ENCODE peak calls at places on chromosomes 13 and 19, in four cellular contexts. C, X, J and U are unnamed samples.

GRCh38 chr19:37986048-37986750 is 79.2 kb downstream of the SIPA1L3 start:
- DNase-seq in C (no peak), X (no peak), J (no peak), U (no peak)

GRCh38 chr13:75495938-75496337 is 14.0 kb upstream of the TBC1D4 start:
- DNase-seq in C (no peak), X (no peak), J (no peak), U (no peak)

GRCh38 chr13:91216928-91217700 is 130.4 kb upstream of the MIR17HG start:
- DNase-seq in C (no peak), X (no peak), J (no peak), U (no peak)

GRCh38 chr19:16836115-16836905 is 7.1 kb downstream of the SIN3B start:
- DNase-seq in C (no peak), X (no peak), J (no peak), U (no peak)

GRCh38 chr13:50189450-50189849 is 174.2 kb downstream of the KCNRG start:
- DNase-seq in C (no peak), X (no peak), J (no peak), U (no peak)

GRCh38 chr13:41004875-41005693 is 14.0 kb downstream of the ELF1 start:
- DNase-seq in C (no peak), X (no peak), J (no peak), U (no peak)

GRCh38 chr19:11373166-11373884 is 1.1 kb upstream of the SWSAP1 start:
- DNase-seq in C (peak), X (peak), J (peak), U (no peak)

GRCh38 chr13:76349700-76350099 is 536.5 kb downstream of the KCTD12 start:
- DNase-seq in C (no peak), X (no peak), J (no peak), U (no peak)

GRCh38 chr13:39035799-39036198 is 2.1 kb downstream of the PROSER1 start:
- DNase-seq in C (no peak), X (no peak), J (no peak), U (no peak)

GRCh38 chr13:20165417-20166257 is 4.8 kb upstream of the GJA3 start:
- DNase-seq in C (no peak), X (no peak), J (no peak), U (no peak)

GRCh38 chr19:55391702-55392615 is 6.2 kb downstream of the RPL28 start:
- DNase-seq in C (no peak), X (no peak), J (no peak), U (no peak)

GRCh38 chr13:93224545-93224944 is 2.1 kb upstream of the GPC6 start:
- DNase-seq in C (no peak), X (no peak), J (no peak), U (no peak)

GRCh38 chr19:3097442-3097871 is 3.3 kb downstream of the GNA11 start:
- DNase-seq in C (no peak), X (no peak), J (no peak), U (no peak)

GRCh38 chr19:34985249-34986022 is 14.7 kb upstream of the GRAMD1A start:
- DNase-seq in C (no peak), X (no peak), J (peak), U (no peak)

GRCh38 chr19:7478173-7478842 is 10.5 kb downstream of the PEX11G start:
- DNase-seq in C (no peak), X (no peak), J (no peak), U (no peak)

GRCh38 chr19:48558018-48558684 is 6.2 kb downstream of the SULT2B1 start:
- DNase-seq in C (no peak), X (no peak), J (no peak), U (peak)

GRCh38 chr19:29211562-29212416 is 1.2 kb downstream of the UQCRFS1 start:
- DNase-seq in C (no peak), X (peak), J (no peak), U (no peak)

GRCh38 chr13:105139380-105140285 is 1395.8 kb downstream of the EFNB2 start:
- DNase-seq in C (no peak), X (no peak), J (peak), U (no peak)

GRCh38 chr13:51267581-51267980 is 45.4 kb downstream of the FAM124A start:
- DNase-seq in C (no peak), X (no peak), J (no peak), U (no peak)